ENCODE peak calls at places on chromosomes 13 and 19, in six cellular contexts. Z, W, Q, O, Y and L are unnamed samples. For H3K27me3 and H3K9me3, the result is how much of the 10 kb centered on the place peaks cover.

GRCh38 chr13:97810152-97810551 is 143.3 kb upstream of the IPO5 start:
- DNase-seq in Z (peak), O (no peak), Y (peak), W (peak), Q (no peak), L (no peak)

GRCh38 chr19:32201661-32202060 is 143.7 kb upstream of the ZNF507 start:
- DNase-seq in Y (no peak), Z (no peak), W (no peak), Q (no peak), O (no peak), L (no peak)

GRCh38 chr13:34738251-34739170 is 203.6 kb upstream of the NBEA start:
- DNase-seq in O (no peak), W (no peak), Y (no peak), Z (no peak), Q (no peak), L (no peak)

GRCh38 chr19:58279042-58279924 is 528 bp downstream of the ZNF8 start:
- DNase-seq in Q (peak), O (peak), Z (peak), W (peak), Y (peak), L (peak)

GRCh38 chr19:12666305-12667048 is at the start of the genes MAN2B1 and WDR83:
- DNase-seq in W (peak), Q (no peak), O (no peak), Z (peak), Y (peak), L (peak)

GRCh38 chr13:89474432-89474831 is 1803.3 kb downstream of the SLITRK5 start:
- DNase-seq in Q (no peak), W (no peak), O (no peak), Y (no peak), Z (no peak), L (no peak)

GRCh38 chr13:79352107-79352506 is 53.9 kb downstream of the RBM26 start:
- DNase-seq in Q (no peak), Z (no peak), O (no peak), W (peak), Y (peak), L (no peak)

GRCh38 chr19:15524781-15525180 is 16.5 kb downstream of the CYP4F22 start:
- DNase-seq in W (no peak), Y (no peak), Z (no peak), Q (no peak), O (no peak), L (no peak)

GRCh38 chr13:100508391-100508790 is 80.2 kb downstream of the GGACT start:
- DNase-seq in O (no peak), W (no peak), Q (no peak), Y (no peak), Z (no peak), L (no peak)

GRCh38 chr19:32916969-32917611 is 47.5 kb upstream of the SLC7A9 start:
- DNase-seq in Q (no peak), W (no peak), O (no peak), Y (no peak), Z (no peak), L (no peak)

GRCh38 chr19:38018694-38019426 is 111.9 kb downstream of the SIPA1L3 start:
- DNase-seq in Q (no peak), W (no peak), Z (no peak), O (no peak), Y (no peak), L (no peak)

GRCh38 chr13:102868366-102868936 is 22.6 kb downstream of the ERCC5 start:
- DNase-seq in O (no peak), W (peak), Q (no peak), Y (peak), Z (no peak), L (no peak)

GRCh38 chr13:86976521-86977324 is 694.4 kb upstream of the SLITRK5 start:
- DNase-seq in W (peak), Q (no peak), Y (peak), O (no peak), Z (no peak), L (no peak)

GRCh38 chr19:48433337-48433736 is 12.4 kb upstream of the GRWD1 start:
- DNase-seq in Z (no peak), Y (no peak), W (no peak), O (no peak), Q (no peak), L (no peak)

GRCh38 chr19:48502720-48503018 is 9.0 kb downstream of the LMTK3 start:
- DNase-seq in Q (no peak), Y (no peak), W (no peak), O (no peak), Z (no peak), L (no peak)

GRCh38 chr19:22144394-22144793 is 52.4 kb downstream of the ZNF676 start:
- DNase-seq in W (peak), O (no peak), Q (no peak), Z (peak), Y (peak), L (no peak)

GRCh38 chr19:17001603-17002183 is 24.9 kb downstream of the CPAMD8 start:
- DNase-seq in W (no peak), O (no peak), Q (peak), Z (no peak), Y (no peak), L (no peak)

GRCh38 chr19:38528213-38528755 is 89.5 kb downstream of the MAP4K1 start:
- DNase-seq in W (no peak), O (no peak), Z (no peak), Y (no peak), Q (peak), L (no peak)

GRCh38 chr19:15197275-15198005 is 3.4 kb downstream of the NOTCH3 start:
- DNase-seq in Z (peak), Y (peak), W (peak), Q (no peak), O (no peak), L (no peak)

GRCh38 chr19:17680235-17680722 is 7.9 kb downstream of the UNC13A start:
- DNase-seq in Z (no peak), Q (peak), W (peak), O (no peak), Y (peak), L (peak)

GRCh38 chr19:30784850-30785459 is 412.8 kb downstream of the ZNF536 start:
- DNase-seq in Z (peak), Q (no peak), O (peak), W (peak), Y (peak), L (peak)

GRCh38 chr13:22945321-22946226 is 235.2 kb upstream of the SGCG start:
- DNase-seq in Y (no peak), O (peak), W (no peak), Q (no peak), Z (no peak), L (no peak)

GRCh38 chr19:829129-829758 is 1.6 kb downstream of the AZU1 start:
- DNase-seq in O (no peak), Q (no peak), W (no peak), Z (no peak), Y (no peak), L (no peak)

GRCh38 chr13:62375653-62376052 is 960.0 kb upstream of the PCDH20 start:
- DNase-seq in O (no peak), Z (no peak), Q (no peak), W (no peak), Y (no peak), L (no peak)

GRCh38 chr13:112697756-112698655 is 8.2 kb downstream of the ATP11A start:
- DNase-seq in Q (no peak), Z (no peak), W (peak), O (no peak), Y (peak), L (no peak)

GRCh38 chr13:50015263-50015662 is at the start of gene KCNRG:
- DNase-seq in W (peak), Z (no peak), Y (peak), Q (no peak), O (no peak), L (no peak)

GRCh38 chr13:27921421-27921960 is 1.7 kb downstream of the PDX1 start:
- DNase-seq in W (no peak), Z (no peak), Q (peak), Y (no peak), O (no peak), L (no peak)

GRCh38 chr13:25929816-25930215 is 122.0 kb downstream of the SHISA2 start:
- DNase-seq in O (no peak), Q (no peak), W (no peak), Z (no peak), Y (no peak), L (no peak)

GRCh38 chr13:25932353-25932752 is 119.5 kb downstream of the SHISA2 start:
- DNase-seq in Z (no peak), O (no peak), Y (no peak), Q (no peak), W (no peak), L (no peak)

GRCh38 chr13:25930655-25931054 is 121.2 kb downstream of the SHISA2 start:
- DNase-seq in Q (no peak), Z (no peak), O (no peak), W (no peak), Y (no peak), L (no peak)

GRCh38 chr13:25934127-25934526 is 117.7 kb downstream of the SHISA2 start:
- DNase-seq in Z (no peak), Q (no peak), W (no peak), Y (no peak), O (no peak), L (no peak)

DNA sequence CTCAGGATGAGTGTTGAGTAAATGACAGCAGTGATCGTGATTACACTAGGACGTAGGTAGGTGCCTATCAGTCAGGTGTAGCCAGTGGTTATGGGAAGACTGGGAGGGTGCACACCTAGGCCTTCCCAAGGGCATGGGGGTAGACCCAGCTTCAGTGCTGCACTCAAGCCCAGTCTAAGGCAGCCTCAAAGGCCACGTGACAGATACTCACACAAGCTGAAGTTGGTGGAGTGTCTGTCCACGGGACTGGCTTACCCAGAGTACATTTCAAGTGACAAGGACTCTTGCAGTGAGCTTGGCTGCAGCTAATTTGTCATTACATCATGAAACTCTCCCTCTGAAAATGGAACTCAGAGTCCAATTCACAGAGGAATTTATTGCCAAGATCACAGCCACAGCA is 118.3 kb downstream of the SHISA2 start:
- DNase-seq in Y (no peak), Q (no peak), Z (no peak), O (no peak), W (no peak), L (no peak)
- H3K27me3 ChIP-seq in Y (under half), Q (under half), Z (under half), O (under half), W (under half), L (under half)

GRCh38 chr13:113724780-113725315 is 34.2 kb upstream of the TMEM255B start:
- DNase-seq in O (no peak), W (peak), Q (peak), Z (peak), Y (peak), L (peak)
- H3K4me3 ChIP-seq in O (peak), W (peak), Q (peak), Z (no peak), Y (peak), L (peak)

GRCh38 chr13:19059016-19059780 is 122.4 kb downstream of the TUBA3C start:
- DNase-seq in W (no peak), Q (no peak), Y (no peak), Z (no peak), O (no peak), L (no peak)
- H3K9me3 ChIP-seq in W (half or more), Q (under half), Y (under half), Z (under half), O (under half), L (under half)

GRCh38 chr19:51138549-51138979 is 3.5 kb upstream of the SIGLEC7 start:
- DNase-seq in Q (no peak), Z (no peak), O (no peak), W (no peak), Y (no peak), L (no peak)
- H3K27me3 ChIP-seq in Q (under half), Z (under half), O (under half), W (under half), Y (under half), L (under half)

GRCh38 chr19:3692141-3693029 is 7.9 kb downstream of the PIP5K1C start:
- DNase-seq in Z (peak), Y (no peak), W (no peak), O (no peak), Q (peak), L (no peak)

GRCh38 chr19:3693030-3693925 is 7.0 kb downstream of the PIP5K1C start:
- DNase-seq in W (no peak), O (no peak), Z (no peak), Q (peak), Y (no peak), L (no peak)

GRCh38 chr19:3691726-3692125 is 8.5 kb downstream of the PIP5K1C start:
- DNase-seq in Y (no peak), Z (no peak), W (no peak), Q (no peak), O (no peak), L (no peak)

GRCh38 chr19:3690551-3691371 is 9.5 kb downstream of the PIP5K1C start:
- DNase-seq in W (no peak), Z (no peak), Q (no peak), O (no peak), Y (no peak), L (no peak)

DNA sequence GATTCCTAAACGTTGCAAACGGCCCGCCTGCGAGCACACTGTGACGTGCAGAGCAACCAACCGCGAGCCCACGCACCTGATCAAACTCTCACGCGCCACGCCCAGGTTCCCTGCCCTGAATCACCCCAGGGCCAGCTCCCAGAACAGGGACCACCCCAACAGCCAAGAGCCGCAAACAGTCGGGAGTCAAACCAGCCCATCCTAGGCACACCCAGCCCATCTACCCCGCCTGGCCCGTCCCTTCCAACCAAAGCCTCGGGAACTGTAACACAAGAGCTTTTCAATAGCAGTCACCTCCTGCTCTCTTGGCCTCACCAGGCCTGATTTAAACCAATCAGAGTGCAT is 8.9 kb downstream of the PIP5K1C start:
- DNase-seq in W (no peak), Q (no peak), Z (no peak), Y (no peak), O (no peak), L (no peak)
- H3K4me3 ChIP-seq in W (no peak), Q (no peak), Z (no peak), Y (no peak), O (no peak), L (no peak)

DNA sequence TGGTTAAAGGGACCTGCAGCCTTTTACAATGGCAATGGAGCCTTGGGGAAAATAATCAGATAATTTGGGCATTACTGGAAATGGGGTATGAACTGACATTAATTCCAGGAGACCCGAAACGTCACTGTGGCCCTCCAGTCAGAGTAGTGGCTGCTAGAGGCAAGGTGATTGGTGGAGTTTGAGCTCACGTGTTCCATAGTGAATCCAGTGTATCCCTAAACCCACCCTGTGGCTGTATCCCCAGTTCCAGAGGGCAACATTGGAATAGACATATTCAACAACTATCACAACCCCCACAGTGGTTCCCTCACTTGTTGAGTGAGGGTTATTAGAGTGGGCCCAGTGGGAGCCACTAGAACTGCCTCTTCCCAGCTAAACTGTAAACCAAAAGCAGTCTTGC is 3.3 kb upstream of the LILRA2 start:
- DNase-seq in W (no peak), Y (no peak), Q (no peak), Z (no peak), O (no peak), L (no peak)
- H3K9me3 ChIP-seq in W (under half), Y (under half), Q (under half), Z (under half), O (under half), L (under half)

DNA sequence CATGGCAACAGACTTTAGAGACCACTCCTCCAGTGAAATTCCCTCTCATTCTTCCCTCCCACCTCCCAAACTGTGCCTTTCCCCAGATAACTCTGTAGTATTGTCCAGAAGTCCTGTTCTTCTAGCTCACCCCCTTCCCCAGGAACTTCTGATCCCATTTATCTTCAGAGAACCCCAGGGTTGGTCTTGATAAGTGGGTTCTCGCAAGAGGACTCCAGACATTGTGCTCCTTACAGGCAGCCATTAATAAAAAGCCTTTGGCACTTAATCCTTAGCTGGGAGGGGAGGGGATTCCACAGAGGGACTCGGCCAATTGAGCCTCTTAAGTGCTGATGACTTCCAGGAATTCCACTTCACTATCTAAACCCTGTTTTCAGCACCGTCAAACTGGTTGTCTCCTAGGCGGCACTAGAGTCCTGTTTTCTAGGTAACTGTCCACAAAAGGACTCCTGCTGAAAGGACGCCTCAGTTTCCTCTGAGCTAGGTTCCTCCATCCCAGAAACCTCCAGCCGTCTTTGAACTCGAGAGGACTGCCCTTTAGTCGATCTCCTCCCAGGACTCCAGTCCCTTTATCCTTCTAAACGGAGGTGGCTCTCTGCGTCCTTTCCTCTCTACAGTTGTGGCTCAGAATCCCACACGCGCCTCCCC is 2.0 kb downstream of the LTBP4 start:
- DNase-seq in W (peak), Y (peak), Q (no peak), O (no peak), Z (peak), L (no peak)
- H3K27me3 ChIP-seq in W (under half), Y (under half), Q (under half), O (under half), Z (under half), L (under half)

GRCh38 chr19:51598159-51598915 is 27.3 kb downstream of the ZNF175 start:
- DNase-seq in Z (no peak), O (no peak), Y (no peak), Q (peak), W (no peak), L (no peak)

GRCh38 chr19:51607077-51607476 is 23.1 kb downstream of the SIGLEC5 start:
- DNase-seq in W (no peak), O (peak), Q (no peak), Y (no peak), Z (peak), L (no peak)

GRCh38 chr19:51599084-51599483 is 28.0 kb downstream of the ZNF175 start:
- DNase-seq in O (no peak), Y (no peak), Q (no peak), Z (peak), W (no peak), L (no peak)

GRCh38 chr19:51600940-51601575 is 29.1 kb downstream of the SIGLEC5 start:
- DNase-seq in W (no peak), Z (no peak), Y (no peak), Q (peak), O (no peak), L (no peak)

GRCh38 chr19:51602189-51602854 is 27.9 kb downstream of the SIGLEC5 start:
- DNase-seq in W (no peak), Y (no peak), Q (peak), Z (no peak), O (no peak), L (no peak)
- H3K4me3 ChIP-seq in W (no peak), Y (no peak), Q (no peak), Z (no peak), O (no peak), L (no peak)